ENCODE peak calls at places on chromosomes 6 and 20, in seven cellular contexts. One of them, this sample, is unnamed.

GRCh38 chr6:5850848-5851255 is 155.9 kb downstream of the NRN1 start:
- DNase-seq in HepG2: no peak
- DNase-seq in K562: no peak
- DNase-seq in GM12891: no peak
- DNase-seq in H1: no peak
- DNase-seq in SK-N-SH: no peak
- DNase-seq in GM12878: no peak
- DNase-seq in this sample: peak

GRCh38 chr6:109448615-109449014 is 7.0 kb downstream of the MICAL1 start:
- DNase-seq in GM12878: no peak
- DNase-seq in GM12891: no peak
- DNase-seq in H1: no peak
- DNase-seq in HepG2: no peak
- DNase-seq in K562: no peak
- DNase-seq in SK-N-SH: no peak
- DNase-seq in this sample: no peak

GRCh38 chr6:169070506-169071176 is 183.0 kb downstream of the THBS2 start:
- DNase-seq in K562: peak
- DNase-seq in HepG2: peak
- DNase-seq in SK-N-SH: no peak
- DNase-seq in GM12891: no peak
- DNase-seq in GM12878: no peak
- DNase-seq in H1: no peak
- DNase-seq in this sample: no peak

GRCh38 chr20:47296950-47297349 is 59.5 kb downstream of the ZMYND8 start:
- DNase-seq in H1: no peak
- DNase-seq in K562: peak
- DNase-seq in GM12891: no peak
- DNase-seq in GM12878: no peak
- DNase-seq in HepG2: no peak
- DNase-seq in SK-N-SH: no peak
- DNase-seq in this sample: no peak

GRCh38 chr6:95797054-95797453 is 218.7 kb upstream of the FUT9 start:
- DNase-seq in K562: no peak
- DNase-seq in GM12878: no peak
- DNase-seq in HepG2: no peak
- DNase-seq in H1: no peak
- DNase-seq in SK-N-SH: no peak
- DNase-seq in GM12891: no peak
- DNase-seq in this sample: no peak

GRCh38 chr6:1123406-1123805 is 188.5 kb upstream of the FOXQ1 start:
- DNase-seq in GM12878: no peak
- DNase-seq in K562: no peak
- DNase-seq in HepG2: no peak
- DNase-seq in GM12891: no peak
- DNase-seq in H1: no peak
- DNase-seq in SK-N-SH: no peak
- DNase-seq in this sample: no peak

GRCh38 chr6:127300411-127300810 is 33.7 kb downstream of the RNF146 start:
- DNase-seq in GM12878: no peak
- DNase-seq in SK-N-SH: no peak
- DNase-seq in H1: no peak
- DNase-seq in HepG2: no peak
- DNase-seq in GM12891: no peak
- DNase-seq in K562: no peak
- DNase-seq in this sample: no peak

GRCh38 chr6:112337209-112337638 is 9.9 kb upstream of the RFPL4B start:
- DNase-seq in K562: peak
- DNase-seq in HepG2: peak
- DNase-seq in SK-N-SH: peak
- DNase-seq in GM12891: no peak
- DNase-seq in GM12878: no peak
- DNase-seq in H1: peak
- DNase-seq in this sample: no peak

GRCh38 chr20:56393133-56393472 is 658 bp downstream of the CSTF1 start:
- DNase-seq in GM12878: no peak
- DNase-seq in GM12891: no peak
- DNase-seq in H1: no peak
- DNase-seq in K562: no peak
- DNase-seq in SK-N-SH: peak
- DNase-seq in HepG2: no peak
- DNase-seq in this sample: peak

GRCh38 chr6:6323352-6323751 is 2.9 kb upstream of the F13A1 start:
- DNase-seq in HepG2: no peak
- DNase-seq in H1: no peak
- DNase-seq in SK-N-SH: no peak
- DNase-seq in K562: no peak
- DNase-seq in GM12878: no peak
- DNase-seq in GM12891: no peak
- DNase-seq in this sample: no peak

GRCh38 chr6:89999995-90000825 is 105.9 kb downstream of the GJA10 start:
- DNase-seq in GM12878: no peak
- DNase-seq in SK-N-SH: no peak
- DNase-seq in GM12891: no peak
- DNase-seq in K562: no peak
- DNase-seq in H1: no peak
- DNase-seq in HepG2: no peak
- DNase-seq in this sample: no peak
- TF ChIP-seq POLR2AphosphoS5 in GM12878: no peak
- TF ChIP-seq POLR2AphosphoS5 in SK-N-SH: no peak
- TF ChIP-seq POLR2AphosphoS5 in GM12891: no peak
- TF ChIP-seq POLR2AphosphoS5 in K562: no peak
- TF ChIP-seq POLR2AphosphoS5 in H1: no peak
- TF ChIP-seq POLR2AphosphoS5 in HepG2: no peak
- TF ChIP-seq POLR2AphosphoS5 in this sample: no peak

GRCh38 chr6:44651604-44652003 is 264.1 kb downstream of the CDC5L start:
- DNase-seq in SK-N-SH: no peak
- DNase-seq in HepG2: no peak
- DNase-seq in GM12891: no peak
- DNase-seq in K562: no peak
- DNase-seq in H1: no peak
- DNase-seq in GM12878: no peak
- DNase-seq in this sample: no peak
- TF ChIP-seq TAF1 in SK-N-SH: no peak
- TF ChIP-seq TAF1 in HepG2: no peak
- TF ChIP-seq TAF1 in GM12891: no peak
- TF ChIP-seq TAF1 in K562: no peak
- TF ChIP-seq TAF1 in H1: no peak
- TF ChIP-seq TAF1 in GM12878: no peak
- TF ChIP-seq TAF1 in this sample: no peak

DNA sequence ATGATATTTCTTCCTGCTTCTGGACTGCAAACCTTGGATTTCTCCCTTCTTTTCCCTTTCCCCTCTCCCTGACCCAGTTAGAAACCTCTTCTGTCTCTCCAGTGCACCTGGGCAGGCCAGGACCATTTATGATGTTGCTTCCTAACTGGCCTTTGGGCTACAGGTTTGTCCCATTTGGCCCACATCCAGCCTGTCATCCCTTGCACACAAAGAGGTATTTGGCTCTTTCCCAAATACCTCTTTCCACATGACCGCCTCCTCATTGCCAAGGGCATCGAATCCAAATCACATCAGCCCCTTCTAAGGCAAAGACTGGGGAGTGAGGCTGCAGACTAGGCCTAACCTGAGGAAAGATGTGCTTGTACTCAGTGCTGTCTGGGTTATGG is 13.6 kb downstream of the FGD2 start:
- DNase-seq in H1: no peak
- DNase-seq in SK-N-SH: peak
- DNase-seq in HepG2: peak
- DNase-seq in GM12891: no peak
- DNase-seq in K562: no peak
- DNase-seq in GM12878: no peak
- DNase-seq in this sample: no peak
- TF ChIP-seq POLR2AphosphoS5 in H1: no peak
- TF ChIP-seq POLR2AphosphoS5 in SK-N-SH: no peak
- TF ChIP-seq POLR2AphosphoS5 in HepG2: no peak
- TF ChIP-seq POLR2AphosphoS5 in GM12891: no peak
- TF ChIP-seq POLR2AphosphoS5 in K562: no peak
- TF ChIP-seq POLR2AphosphoS5 in GM12878: no peak
- TF ChIP-seq POLR2AphosphoS5 in this sample: no peak

DNA sequence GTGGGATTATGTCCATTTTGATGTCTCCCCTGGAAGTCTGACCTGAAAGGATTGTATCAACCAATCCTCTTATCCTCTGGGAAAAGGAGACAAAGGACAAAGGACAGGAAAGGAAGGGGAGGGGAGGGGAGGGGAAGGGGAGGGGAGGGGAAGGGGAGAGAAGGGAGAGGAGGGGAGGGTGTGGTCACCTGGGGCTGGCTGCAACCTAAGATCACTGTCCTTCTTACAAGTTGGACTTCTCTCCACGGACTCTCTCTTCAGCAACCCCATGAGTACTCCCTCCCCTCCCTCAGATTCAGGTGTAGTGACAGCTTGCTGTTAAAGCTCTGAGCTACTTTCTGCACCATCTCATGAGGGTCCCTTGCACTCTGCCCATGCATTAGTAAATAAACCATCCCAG is 58.9 kb upstream of the KLHL31 start:
- DNase-seq in GM12891: no peak
- DNase-seq in K562: no peak
- DNase-seq in H1: no peak
- DNase-seq in SK-N-SH: no peak
- DNase-seq in GM12878: no peak
- DNase-seq in HepG2: no peak
- DNase-seq in this sample: no peak
- TF ChIP-seq TAF1 in GM12891: no peak
- TF ChIP-seq TAF1 in K562: no peak
- TF ChIP-seq TAF1 in H1: no peak
- TF ChIP-seq TAF1 in SK-N-SH: no peak
- TF ChIP-seq TAF1 in GM12878: no peak
- TF ChIP-seq TAF1 in HepG2: no peak
- TF ChIP-seq TAF1 in this sample: no peak

DNA sequence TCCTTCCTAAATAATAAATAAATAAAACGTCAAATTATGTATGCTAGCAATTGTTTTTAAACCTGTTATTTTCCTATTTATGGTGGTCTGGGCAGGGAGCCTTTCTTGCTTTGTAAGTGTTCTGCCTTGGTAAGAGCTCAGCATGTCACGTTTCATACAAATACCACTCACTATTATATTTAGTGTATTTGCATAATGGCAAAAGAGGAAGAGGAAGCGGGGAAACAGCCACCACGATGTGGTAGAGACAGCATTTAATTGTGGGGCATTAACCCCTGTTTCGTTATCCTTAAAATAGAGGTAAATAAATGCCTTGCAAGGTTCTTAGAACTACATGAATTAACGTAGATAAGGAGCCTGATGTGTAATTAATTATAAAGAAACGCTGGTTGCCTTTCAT is 2.0 kb downstream of the ABRACL start:
- DNase-seq in GM12878: peak
- DNase-seq in H1: no peak
- DNase-seq in K562: no peak
- DNase-seq in GM12891: peak
- DNase-seq in HepG2: no peak
- DNase-seq in SK-N-SH: no peak
- DNase-seq in this sample: peak
- TF ChIP-seq POLR2AphosphoS5 in GM12878: no peak
- TF ChIP-seq POLR2AphosphoS5 in H1: no peak
- TF ChIP-seq POLR2AphosphoS5 in K562: no peak
- TF ChIP-seq POLR2AphosphoS5 in GM12891: no peak
- TF ChIP-seq POLR2AphosphoS5 in HepG2: no peak
- TF ChIP-seq POLR2AphosphoS5 in SK-N-SH: no peak
- TF ChIP-seq POLR2AphosphoS5 in this sample: no peak

DNA sequence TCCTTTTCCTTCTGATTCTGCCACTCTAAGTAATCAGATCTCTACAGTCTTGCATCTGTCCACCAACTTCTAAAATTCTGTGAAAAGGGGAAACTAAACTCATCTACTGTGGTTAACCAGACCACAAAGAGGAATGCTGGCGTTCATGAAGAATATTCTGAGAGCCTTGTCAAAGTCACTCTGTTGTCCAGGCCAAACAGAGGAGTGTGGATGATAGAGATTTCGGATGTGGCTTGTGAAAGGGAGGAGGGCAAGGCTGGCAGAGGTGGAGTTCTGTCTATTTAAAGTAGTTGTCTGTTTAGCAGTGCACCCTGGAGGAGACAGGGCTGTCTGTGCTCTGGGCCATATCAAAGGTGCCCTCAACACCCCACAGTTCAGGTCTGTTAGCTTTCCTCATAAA is 33.9 kb downstream of the CCN2 start:
- DNase-seq in GM12878: no peak
- DNase-seq in SK-N-SH: no peak
- DNase-seq in GM12891: no peak
- DNase-seq in H1: no peak
- DNase-seq in K562: no peak
- DNase-seq in HepG2: no peak
- DNase-seq in this sample: no peak
- TF ChIP-seq TAF1 in GM12878: no peak
- TF ChIP-seq TAF1 in SK-N-SH: no peak
- TF ChIP-seq TAF1 in GM12891: no peak
- TF ChIP-seq TAF1 in H1: no peak
- TF ChIP-seq TAF1 in K562: no peak
- TF ChIP-seq TAF1 in HepG2: no peak
- TF ChIP-seq TAF1 in this sample: no peak

GRCh38 chr20:24823176-24823575 is 125.9 kb upstream of the CST7 start:
- DNase-seq in SK-N-SH: no peak
- DNase-seq in GM12878: no peak
- DNase-seq in GM12891: no peak
- DNase-seq in H1: no peak
- DNase-seq in K562: no peak
- DNase-seq in HepG2: no peak
- DNase-seq in this sample: no peak

GRCh38 chr20:24819331-24819965 is 129.6 kb upstream of the CST7 start:
- DNase-seq in K562: no peak
- DNase-seq in H1: no peak
- DNase-seq in GM12891: no peak
- DNase-seq in SK-N-SH: no peak
- DNase-seq in HepG2: no peak
- DNase-seq in GM12878: no peak
- DNase-seq in this sample: no peak

GRCh38 chr20:24823989-24824693 is 124.9 kb upstream of the CST7 start:
- DNase-seq in GM12891: no peak
- DNase-seq in SK-N-SH: no peak
- DNase-seq in H1: no peak
- DNase-seq in GM12878: no peak
- DNase-seq in HepG2: no peak
- DNase-seq in K562: no peak
- DNase-seq in this sample: no peak

GRCh38 chr20:24820345-24820744 is 128.7 kb upstream of the CST7 start:
- DNase-seq in GM12878: no peak
- DNase-seq in SK-N-SH: no peak
- DNase-seq in GM12891: no peak
- DNase-seq in H1: no peak
- DNase-seq in HepG2: no peak
- DNase-seq in K562: no peak
- DNase-seq in this sample: no peak

DNA sequence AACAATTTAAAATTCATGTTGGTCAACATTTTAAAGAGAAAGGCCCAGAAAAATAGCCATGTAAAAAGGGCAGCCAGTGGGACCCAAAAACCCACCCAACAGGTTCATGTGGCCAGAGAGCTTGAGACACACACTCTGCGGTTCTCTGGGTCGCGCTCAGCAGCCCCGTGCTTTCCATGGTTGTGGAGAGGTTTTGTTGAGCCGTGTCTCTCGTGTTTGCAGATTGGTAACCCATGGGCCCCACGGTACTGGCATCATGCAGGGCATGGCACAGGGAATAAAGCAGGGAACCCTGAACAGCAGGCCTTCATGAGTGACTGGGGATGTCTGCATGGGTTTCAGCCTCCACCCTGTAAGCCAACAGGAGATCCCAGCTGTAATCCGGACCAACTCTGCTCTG is 127.7 kb upstream of the CST7 start:
- DNase-seq in H1: no peak
- DNase-seq in GM12891: no peak
- DNase-seq in K562: no peak
- DNase-seq in GM12878: no peak
- DNase-seq in HepG2: no peak
- DNase-seq in SK-N-SH: no peak
- DNase-seq in this sample: no peak
- TF ChIP-seq POLR2AphosphoS5 in H1: no peak
- TF ChIP-seq POLR2AphosphoS5 in GM12891: no peak
- TF ChIP-seq POLR2AphosphoS5 in K562: no peak
- TF ChIP-seq POLR2AphosphoS5 in GM12878: no peak
- TF ChIP-seq POLR2AphosphoS5 in HepG2: no peak
- TF ChIP-seq POLR2AphosphoS5 in SK-N-SH: no peak
- TF ChIP-seq POLR2AphosphoS5 in this sample: no peak